ENCODE peak calls at places on chromosomes 12 and 14, in seven cellular contexts. Z is PC-3; N is lower lobe of right lung; I is HCT116; A is breast epithelium; S is CD8-positive, alpha-beta memory T cell; D is CD8-positive, alpha-beta T cell. X is an unnamed sample. For H3K9me3, H3K36me3 and H3K4me1, the result is how much of the 10 kb centered on the place peaks cover.

GRCh38 chr14:102363182-102363952 is 626 bp downstream of the TECPR2 start:
- DNase-seq in S (no peak), I (no peak), D (peak), Z (peak), N (peak), A (no peak), X (peak)

GRCh38 chr12:4015225-4016076 is 142.3 kb upstream of the PARP11 start:
- DNase-seq in A (no peak), Z (no peak), S (no peak), N (peak), D (no peak), I (no peak), X (no peak)

GRCh38 chr12:12899530-12900380 is 8.4 kb downstream of the GPRC5A start:
- DNase-seq in A (no peak), S (no peak), N (no peak), I (no peak), Z (peak), D (no peak), X (no peak)

GRCh38 chr12:83140135-83140534 is 453.4 kb downstream of the TMTC2 start:
- DNase-seq in S (peak), N (no peak), D (no peak), Z (no peak), A (no peak), I (no peak), X (no peak)

GRCh38 chr12:132872975-132873421 is 14.4 kb downstream of the CHFR start:
- DNase-seq in N (no peak), S (peak), I (no peak), Z (no peak), A (no peak), D (peak), X (no peak)

GRCh38 chr14:100285021-100285912 is 21.0 kb downstream of the SLC25A29 start:
- DNase-seq in D (peak), N (peak), Z (peak), S (peak), A (peak), I (no peak), X (peak)

GRCh38 chr12:4039927-4040326 is 166.7 kb upstream of the PARP11 start:
- DNase-seq in S (no peak), N (no peak), A (no peak), Z (peak), I (no peak), D (no peak), X (no peak)

GRCh38 chr14:25400607-25401206 is 350.8 kb upstream of the STXBP6 start:
- DNase-seq in S (no peak), A (no peak), N (no peak), D (peak), I (no peak), Z (peak), X (peak)

GRCh38 chr14:91327201-91327600 is 82.7 kb upstream of the GPR68 start:
- DNase-seq in D (no peak), Z (no peak), N (no peak), I (no peak), S (no peak), A (no peak), X (no peak)

GRCh38 chr14:23566782-23567185 is 807 bp downstream of the AP1G2 start:
- DNase-seq in A (peak), I (no peak), Z (peak), S (no peak), D (no peak), N (no peak), X (no peak)

GRCh38 chr14:73795974-73796373 is 55.7 kb upstream of the PTGR2 start:
- DNase-seq in N (no peak), I (peak), Z (peak), S (no peak), D (no peak), A (no peak), X (no peak)

GRCh38 chr12:49564241-49565118 is 3.5 kb downstream of the MCRS1 start:
- DNase-seq in Z (no peak), N (no peak), S (no peak), D (no peak), I (no peak), A (no peak), X (no peak)

GRCh38 chr14:64569108-64570045 is 19.6 kb downstream of the PPP1R36 start:
- DNase-seq in D (no peak), N (no peak), S (no peak), I (peak), Z (peak), A (no peak), X (no peak)

GRCh38 chr12:16218934-16219718 is 58.4 kb downstream of the SLC15A5 start:
- DNase-seq in N (no peak), Z (no peak), D (no peak), S (no peak), A (no peak), I (no peak), X (no peak)

GRCh38 chr14:83004456-83005006 is 1470.9 kb upstream of the SEL1L start:
- DNase-seq in S (no peak), I (no peak), D (no peak), Z (no peak), A (no peak), N (no peak), X (no peak)

GRCh38 chr14:101624579-101624978 is 63.3 kb downstream of the DIO3 start:
- DNase-seq in S (no peak), I (no peak), Z (no peak), D (no peak), N (no peak), A (no peak), X (no peak)

GRCh38 chr14:101225116-101225728 is 321.7 kb upstream of the RTL1 start:
- DNase-seq in D (peak), N (no peak), A (no peak), I (no peak), S (no peak), Z (no peak), X (no peak)

GRCh38 chr14:98297567-98297966 is 974.4 kb downstream of the BCL11B start:
- DNase-seq in Z (no peak), N (no peak), A (no peak), D (no peak), I (no peak), S (no peak), X (no peak)
- H3K9me3 ChIP-seq in Z (under half), N (under half), A (under half), D (under half), I (under half), S (under half), X (under half)

GRCh38 chr12:68835333-68835908 is 27.4 kb downstream of the MDM2 start:
- DNase-seq in A (no peak), N (no peak), D (no peak), I (no peak), Z (no peak), S (no peak), X (no peak)
- H3K36me3 ChIP-seq in A (under half), N (half or more), D (under half), I (half or more), Z (half or more), S (half or more), X (half or more)

DNA sequence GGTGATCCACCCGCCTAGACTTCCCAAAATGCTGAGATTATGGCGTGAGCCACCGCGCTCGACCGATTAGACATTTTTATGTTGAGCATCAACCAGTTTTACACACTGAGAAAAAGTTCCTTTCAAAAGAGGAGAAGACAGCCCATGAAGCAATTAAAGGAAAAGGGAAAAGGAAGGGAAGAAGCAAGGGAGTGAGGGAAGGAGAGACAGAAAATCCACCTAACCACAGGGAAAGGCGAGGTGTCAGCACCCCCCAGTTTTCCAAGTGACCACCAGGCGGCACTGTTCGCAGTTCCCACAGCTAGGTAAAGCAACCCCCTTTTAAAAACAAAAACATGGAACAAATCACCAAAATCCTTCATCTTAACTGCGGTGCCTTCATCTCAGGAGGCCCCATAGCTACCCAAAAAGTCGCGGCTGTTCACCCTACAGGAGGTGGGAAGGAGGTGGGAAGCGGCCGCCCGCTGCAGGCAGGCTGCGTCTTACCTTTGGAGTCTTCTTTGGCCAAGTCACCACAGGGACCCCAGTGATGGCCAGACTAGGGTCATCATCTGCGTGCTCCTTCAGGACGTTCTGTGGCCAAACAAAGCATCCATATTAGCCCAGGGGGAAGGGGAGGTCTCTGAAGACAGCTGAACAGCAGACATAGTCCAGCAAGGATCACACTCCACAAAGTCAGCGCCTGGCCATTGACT is 86.6 kb downstream of the KDM2B start:
- DNase-seq in N (no peak), D (peak), Z (peak), I (peak), S (peak), A (no peak), X (peak)
- H3K4me1 ChIP-seq in N (under half), D (under half), Z (under half), I (under half), S (under half), A (under half), X (under half)

GRCh38 chr14:29717906-29718305 is 209.7 kb downstream of the PRKD1 start:
- DNase-seq in D (no peak), N (no peak), S (no peak), A (no peak), I (no peak), Z (no peak), X (no peak)
- H3K9me3 ChIP-seq in D (under half), N (under half), S (under half), A (under half), I (under half), Z (under half), X (under half)

GRCh38 chr14:77509366-77509765 is 10.8 kb upstream of the ISM2 start:
- DNase-seq in A (no peak), S (no peak), I (no peak), D (no peak), Z (no peak), N (no peak), X (no peak)

GRCh38 chr14:77507762-77508161 is 9.1 kb upstream of the ISM2 start:
- DNase-seq in N (no peak), Z (no peak), D (no peak), A (no peak), S (no peak), I (no peak), X (no peak)

GRCh38 chr14:77505031-77505430 is 6.4 kb upstream of the ISM2 start:
- DNase-seq in D (no peak), Z (no peak), S (no peak), I (no peak), A (no peak), N (no peak), X (no peak)

GRCh38 chr14:77508876-77509275 is 10.3 kb upstream of the ISM2 start:
- DNase-seq in I (no peak), D (no peak), A (no peak), S (no peak), N (no peak), Z (peak), X (no peak)

GRCh38 chr14:77508249-77508648 is 9.6 kb upstream of the ISM2 start:
- DNase-seq in D (no peak), N (no peak), S (no peak), A (no peak), Z (peak), I (no peak), X (no peak)
- H3K36me3 ChIP-seq in D (under half), N (half or more), S (under half), A (under half), Z (under half), I (under half), X (under half)

GRCh38 chr14:103697601-103698379 is 17.5 kb downstream of the XRCC3 start:
- DNase-seq in N (peak), D (no peak), A (no peak), Z (no peak), S (no peak), I (no peak), X (no peak)
- H3K4me1 ChIP-seq in N (half or more), D (under half), A (under half), Z (under half), S (under half), I (under half), X (under half)

X was measured in HAP-1.